ENCODE peak calls at places on chromosome X, in seven cellular contexts. Z, J, E, F, U, M and D are unnamed samples.

GRCh38 chrX:24145340-24146186 is 4.0 kb upstream of the ZFX start:
- DNase-seq in Z (no peak), J (no peak), E (peak; percentile 75), F (no peak), U (no peak), M (no peak), D (peak; percentile 69)

GRCh38 chrX:136210806-136211205 is 40.4 kb downstream of the MAP7D3 start:
- DNase-seq in Z (no peak), J (no peak), E (no peak), F (no peak), U (no peak), M (no peak), D (no peak)

GRCh38 chrX:74546984-74547383 is 67.4 kb downstream of the RLIM start:
- DNase-seq in Z (no peak), J (peak; percentile 14), E (no peak), F (no peak), U (no peak), M (no peak), D (no peak)

GRCh38 chrX:94058728-94059382 is 384.8 kb downstream of the FAM133A start:
- DNase-seq in Z (no peak), J (peak; percentile 25), E (peak; percentile 22), F (no peak), U (no peak), M (no peak), D (peak; percentile 22)

GRCh38 chrX:53714580-53715335 is 28.2 kb upstream of the HUWE1 start:
- DNase-seq in Z (peak; percentile 71), J (peak; percentile 78), E (peak; percentile 65), F (no peak), U (no peak), M (peak; percentile 26), D (peak; percentile 59)

GRCh38 chrX:121581885-121582284 is 534.5 kb downstream of the GLUD2 start:
- DNase-seq in Z (no peak), J (no peak), E (no peak), F (no peak), U (no peak), M (no peak), D (peak; percentile 18)

GRCh38 chrX:46628406-46629371 is 55.1 kb downstream of the CHST7 start:
- DNase-seq in Z (peak; percentile 9), J (no peak), E (peak; percentile 4), F (no peak), U (no peak), M (no peak), D (no peak)

GRCh38 chrX:51281758-51282318 is 50.8 kb upstream of the NUDT10 start:
- DNase-seq in Z (no peak), J (no peak), E (no peak), F (no peak), U (no peak), M (no peak), D (peak; percentile 53)

GRCh38 chrX:115462406-115462805 is 98.6 kb upstream of the PLS3 start:
- DNase-seq in Z (no peak), J (no peak), E (no peak), F (no peak), U (no peak), M (no peak), D (no peak)

GRCh38 chrX:57906790-57907189 is 3.5 kb downstream of the ZXDA start:
- DNase-seq in Z (no peak), J (no peak), E (peak; percentile 38), F (no peak), U (no peak), M (no peak), D (no peak)

GRCh38 chrX:48802089-48802812 is 384 bp downstream of the HDAC6 start:
- DNase-seq in Z (peak; percentile 69), J (peak; percentile 98), E (peak; percentile 85), F (peak; percentile 88), U (no peak), M (peak; percentile 24), D (peak; percentile 71)

GRCh38 chrX:31071262-31071661 is 579 bp downstream of the FTHL17 start:
- DNase-seq in Z (no peak), J (no peak), E (no peak), F (no peak), U (no peak), M (no peak), D (no peak)

GRCh38 chrX:153460826-153461225 is 9.6 kb downstream of the HAUS7 start:
- DNase-seq in Z (peak; percentile 41), J (peak; percentile 78), E (peak; percentile 39), F (peak; percentile 77), U (peak; percentile 84), M (peak; percentile 36), D (peak; percentile 21)

GRCh38 chrX:21985332-21985777 is 44.8 kb downstream of the SMS start:
- DNase-seq in Z (peak; percentile 68), J (peak; percentile 92), E (peak; percentile 82), F (peak; percentile 80), U (no peak), M (peak; percentile 49), D (peak; percentile 65)